ENCODE peak calls at places on chromosomes 1 and 21, in nine cellular contexts. X is AG04450, E is lung, L is brain microvascular endothelial cell, I is neural progenitor cell, R is astrocyte, T is WTC11, W is mesothelial cell of epicardium, C is B cell. S is an unnamed sample.
A peak's percentile ranks its signal among the peaks of the same experiment; 100 is the strongest.

GRCh38 chr1:7006996-7007871 is 222.0 kb downstream of the CAMTA1 start:
- DNase-seq in W (no peak), R (no peak), E (no peak), I (no peak), C (no peak), X (no peak), L (no peak), T (no peak), S (no peak)

GRCh38 chr21:37763298-37763697 is 153.0 kb downstream of the KCNJ6 start:
- DNase-seq in R (no peak), I (no peak), W (no peak), X (no peak), L (no peak), C (no peak), T (no peak), E (no peak), S (no peak)

GRCh38 chr1:227928811-227929375 is 18.8 kb downstream of the WNT9A start:
- DNase-seq in E (no peak), X (no peak), C (no peak), W (no peak), I (no peak), L (no peak), R (no peak), T (no peak), S (no peak)

GRCh38 chr1:182433580-182433979 is 16.4 kb upstream of the RGSL1 start:
- DNase-seq in W (no peak), R (no peak), T (no peak), X (no peak), E (no peak), L (no peak), C (no peak), I (no peak), S (no peak)

GRCh38 chr1:19872190-19872589 is 10.0 kb upstream of the OTUD3 start:
- DNase-seq in W (no peak), L (no peak), R (no peak), C (no peak), I (no peak), T (no peak), X (no peak), E (no peak), S (peak; percentile 42)

GRCh38 chr1:117146570-117147340 is 25.2 kb upstream of the TRIM45 start:
- DNase-seq in I (no peak), X (peak; percentile 81), R (peak; percentile 95), E (no peak), W (no peak), L (peak; percentile 94), C (no peak), T (no peak), S (peak; percentile 80)

GRCh38 chr1:143691400-143691891 is 280.3 kb downstream of the FAM72C start:
- DNase-seq in W (no peak), I (no peak), L (peak; percentile 1), T (no peak), X (no peak), E (no peak), R (no peak), C (no peak), S (peak; percentile 24)

GRCh38 chr1:222785553-222785952 is 29.3 kb upstream of the DISP1 start:
- DNase-seq in L (no peak), E (no peak), T (no peak), C (no peak), X (no peak), I (no peak), R (no peak), W (no peak), S (no peak)

GRCh38 chr1:9340864-9341263 is 48.2 kb downstream of the SPSB1 start:
- DNase-seq in L (no peak), I (no peak), C (no peak), T (no peak), R (no peak), W (no peak), E (no peak), X (no peak), S (no peak)

GRCh38 chr1:246043556-246043955 is 463.5 kb downstream of the SMYD3 start:
- DNase-seq in I (peak; percentile 30), X (no peak), E (no peak), L (no peak), T (no peak), C (no peak), R (peak; percentile 20), W (no peak), S (peak; percentile 20)

GRCh38 chr1:232793944-232794343 is 11.3 kb upstream of the MAP10 start:
- DNase-seq in R (peak; percentile 64), E (no peak), X (peak; percentile 34), W (no peak), C (no peak), I (peak; percentile 16), L (peak; percentile 65), T (no peak), S (peak; percentile 86)

DNA sequence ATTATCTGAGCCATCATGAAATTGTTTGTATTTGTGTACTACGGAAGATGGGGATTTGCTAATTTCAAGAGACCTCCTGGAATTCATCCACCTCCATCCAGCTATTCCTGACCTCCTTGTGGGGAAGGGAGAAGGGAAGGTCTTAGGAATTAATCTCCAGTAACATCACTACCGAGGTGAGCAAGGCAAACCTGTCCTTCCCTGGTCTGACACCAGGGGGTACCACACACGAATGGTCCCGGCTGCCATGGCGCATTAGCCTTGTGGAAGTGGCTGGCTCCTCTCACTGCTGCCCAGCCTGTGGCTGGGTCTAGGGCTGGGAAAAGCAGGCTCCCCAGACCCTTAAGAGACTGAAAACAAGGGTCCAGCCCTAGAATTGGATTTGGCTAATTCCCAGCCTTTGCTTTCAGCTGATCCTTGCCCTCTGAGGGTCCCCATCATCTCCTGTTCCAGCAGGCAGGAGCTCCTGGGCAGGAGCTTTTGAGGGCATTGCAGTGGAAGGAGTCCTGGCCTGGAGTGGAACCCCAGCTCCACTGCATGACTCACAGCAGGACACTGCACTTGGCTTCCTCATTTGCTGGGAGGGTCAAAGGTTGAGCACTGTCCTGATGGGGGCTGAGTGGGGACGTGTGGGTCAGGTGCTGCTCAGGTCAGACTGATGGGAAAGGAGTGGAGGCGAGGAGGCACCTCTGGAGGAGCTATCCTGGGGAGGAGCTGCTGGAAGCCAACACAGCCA is 34.8 kb downstream of the RIMS3 start:
- DNase-seq in E (no peak), R (no peak), X (no peak), W (peak; percentile 56), I (peak; percentile 83), T (peak; percentile 81), L (peak; percentile 38), C (peak; percentile 49), S (peak; percentile 32)
- TF ChIP-seq CTCF in E (peak; percentile 19), R (peak; percentile 28), X (peak; percentile 60), W (peak; percentile 72), I (peak; percentile 64), T (peak; percentile 66), L (peak; percentile 75), C (peak; percentile 64), S (peak; percentile 24)

GRCh38 chr1:97350662-97351061 is 570.2 kb downstream of the DPYD start:
- DNase-seq in T (no peak), I (no peak), X (peak; percentile 61), C (no peak), W (no peak), L (no peak), E (no peak), R (peak; percentile 61), S (no peak)
- TF ChIP-seq CTCF in T (no peak), I (no peak), X (no peak), C (no peak), W (no peak), L (no peak), E (no peak), R (no peak), S (no peak)

DNA sequence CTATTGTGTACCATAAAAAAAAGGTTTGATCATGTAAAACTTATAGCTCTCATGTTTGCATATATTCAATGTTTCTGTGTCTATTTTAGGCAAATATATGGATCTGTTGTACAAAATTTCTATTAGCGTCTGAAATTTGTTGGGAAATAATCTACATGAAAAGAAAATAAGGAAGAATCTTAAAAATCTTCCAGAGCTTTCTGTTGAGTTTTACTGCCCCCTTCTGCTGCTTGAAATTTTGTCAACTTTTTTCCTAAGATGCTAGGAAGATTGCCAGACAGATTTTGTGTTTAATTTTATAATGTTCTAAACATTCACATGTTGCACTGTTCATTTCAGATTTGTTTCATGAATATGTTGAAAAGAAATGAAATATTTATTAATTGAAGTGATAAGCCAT is 2.5 kb upstream of the PTGS2 start:
- DNase-seq in X (no peak), C (no peak), I (no peak), W (no peak), E (no peak), R (peak; percentile 8), T (no peak), L (no peak), S (peak; percentile 53)
- TF ChIP-seq CTCF in X (peak; percentile 32), C (no peak), I (peak; percentile 25), W (no peak), E (peak; percentile 5), R (peak; percentile 13), T (no peak), L (peak; percentile 48), S (peak; percentile 59)

DNA sequence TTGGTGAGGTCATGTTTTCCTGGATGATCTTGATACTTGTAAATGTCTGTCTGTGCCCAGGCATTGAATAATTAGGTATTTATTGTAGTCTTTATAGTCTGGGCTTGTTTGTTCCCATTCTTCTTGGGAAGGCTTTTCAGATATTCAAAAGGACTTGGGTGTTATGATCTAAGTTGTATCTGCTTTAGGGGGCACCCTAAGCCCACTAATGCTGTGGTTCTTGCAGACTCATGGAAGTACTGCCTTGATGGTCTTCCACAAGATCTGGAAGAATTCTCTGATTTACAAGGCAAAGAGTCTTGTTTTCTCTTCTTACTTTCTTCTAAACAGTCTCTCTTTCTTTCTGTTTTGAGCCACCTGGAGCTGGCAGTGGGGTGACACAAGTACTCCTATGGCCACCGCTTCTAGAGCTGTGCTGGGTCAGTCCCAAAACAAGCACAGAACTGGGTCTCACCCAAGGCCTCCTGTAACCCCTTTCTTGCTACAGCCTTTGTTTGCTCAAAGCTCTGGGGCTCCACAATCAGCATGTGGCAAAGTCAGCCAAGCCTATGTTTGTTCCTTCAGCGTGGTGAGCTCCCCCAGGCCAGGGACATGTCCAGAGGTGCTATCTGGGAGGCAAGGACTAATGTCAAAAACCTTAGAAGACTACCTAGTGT is 12.6 kb downstream of the VN1R5 start:
- DNase-seq in R (no peak), I (no peak), E (no peak), C (no peak), L (no peak), T (no peak), W (no peak), X (no peak), S (no peak)
- TF ChIP-seq CTCF in R (no peak), I (peak; percentile 6), E (no peak), C (no peak), L (no peak), T (no peak), W (no peak), X (peak; percentile 12), S (no peak)

S was measured in MCF 10A.